ENCODE peak calls at places on chromosome 5, in eight cellular contexts. F is HepG2; S is A549; X is HCT116; U is cardiac muscle cell; P is CD4-positive, alpha-beta T cell; E is sigmoid colon; G is psoas muscle. I is an unnamed sample.

GRCh38 chr5:55113327-55113726 is 10.9 kb downstream of the GZMA start:
- DNase-seq in F (no peak), S (no peak), X (no peak), U (no peak), P (no peak), E (no peak), G (no peak), I (no peak)

GRCh38 chr5:68382640-68383039 is 167.1 kb downstream of the PIK3R1 start:
- DNase-seq in F (no peak), S (no peak), X (no peak), U (peak; percentile 21), P (no peak), E (no peak), G (no peak), I (no peak)

GRCh38 chr5:38162625-38163024 is 95.7 kb upstream of the EGFLAM start:
- DNase-seq in F (no peak), S (no peak), X (no peak), U (no peak), P (no peak), E (no peak), G (peak; percentile 77), I (no peak)

GRCh38 chr5:135526924-135527323 is 8.8 kb downstream of the NEUROG1 start:
- DNase-seq in F (no peak), S (no peak), X (no peak), U (no peak), P (no peak), E (no peak), G (no peak), I (no peak)

GRCh38 chr5:172211676-172212075 is 17.7 kb downstream of the EFCAB9 start:
- DNase-seq in F (no peak), S (no peak), X (no peak), U (no peak), P (no peak), E (no peak), G (no peak), I (no peak)

GRCh38 chr5:81767938-81768337 is 17.0 kb upstream of the SSBP2 start:
- DNase-seq in F (no peak), S (no peak), X (no peak), U (peak; percentile 38), P (no peak), E (no peak), G (no peak), I (no peak)

GRCh38 chr5:10563132-10563939 is 534 bp upstream of the ANKRD33B start:
- DNase-seq in F (no peak), S (peak; percentile 48), X (no peak), U (peak; percentile 46), P (no peak), E (peak; percentile 82), G (peak; percentile 70), I (no peak)

GRCh38 chr5:94481059-94481458 is 137.3 kb downstream of the KIAA0825 start:
- DNase-seq in F (no peak), S (no peak), X (no peak), U (no peak), P (no peak), E (no peak), G (no peak), I (no peak)

GRCh38 chr5:112718344-112718743 is 19.3 kb upstream of the APC start:
- DNase-seq in F (no peak), S (no peak), X (no peak), U (no peak), P (no peak), E (no peak), G (no peak), I (no peak)

GRCh38 chr5:68942169-68942568 is 151.6 kb upstream of the SLC30A5 start:
- DNase-seq in F (no peak), S (no peak), X (no peak), U (no peak), P (no peak), E (no peak), G (no peak), I (no peak)

GRCh38 chr5:112957970-112958773 is 18.4 kb upstream of the DCP2 start:
- DNase-seq in F (peak; percentile 65), S (peak; percentile 81), X (peak; percentile 51), U (peak; percentile 93), P (no peak), E (peak; percentile 77), G (peak; percentile 90), I (peak; percentile 67)

GRCh38 chr5:16663848-16664247 is 47.1 kb upstream of the RETREG1 start:
- DNase-seq in F (no peak), S (no peak), X (no peak), U (no peak), P (no peak), E (no peak), G (no peak), I (peak; percentile 1)

GRCh38 chr5:132369471-132370240 is at the start of gene SLC22A5:
- DNase-seq in F (peak; percentile 62), S (peak; percentile 62), X (peak; percentile 42), U (peak; percentile 57), P (peak; percentile 40), E (peak; percentile 74), G (peak; percentile 85), I (peak; percentile 69)

GRCh38 chr5:132094393-132095076 is 20.9 kb downstream of the CSF2 start:
- DNase-seq in F (peak; percentile 25), S (peak; percentile 69), X (no peak), U (peak; percentile 78), P (no peak), E (no peak), G (no peak), I (no peak)

GRCh38 chr5:2135833-2136232 is 253.1 kb upstream of the IRX4 start:
- DNase-seq in F (no peak), S (no peak), X (no peak), U (no peak), P (no peak), E (no peak), G (no peak), I (no peak)

GRCh38 chr5:14581891-14582796 is 552 bp downstream of the OTULINL start:
- DNase-seq in F (no peak), S (peak; percentile 45), X (peak; percentile 33), U (peak; percentile 27), P (peak; percentile 83), E (peak; percentile 78), G (peak; percentile 72), I (peak; percentile 70)

GRCh38 chr5:54457094-54457531 is 1.6 kb downstream of the HSPB3 start:
- DNase-seq in F (peak; percentile 6), S (peak; percentile 55), X (no peak), U (peak; percentile 92), P (no peak), E (no peak), G (peak; percentile 63), I (no peak)

GRCh38 chr5:87361031-87361443 is 51.7 kb downstream of the CCNH start:
- DNase-seq in F (no peak), S (no peak), X (no peak), U (peak; percentile 77), P (no peak), E (no peak), G (no peak), I (no peak)

DNA sequence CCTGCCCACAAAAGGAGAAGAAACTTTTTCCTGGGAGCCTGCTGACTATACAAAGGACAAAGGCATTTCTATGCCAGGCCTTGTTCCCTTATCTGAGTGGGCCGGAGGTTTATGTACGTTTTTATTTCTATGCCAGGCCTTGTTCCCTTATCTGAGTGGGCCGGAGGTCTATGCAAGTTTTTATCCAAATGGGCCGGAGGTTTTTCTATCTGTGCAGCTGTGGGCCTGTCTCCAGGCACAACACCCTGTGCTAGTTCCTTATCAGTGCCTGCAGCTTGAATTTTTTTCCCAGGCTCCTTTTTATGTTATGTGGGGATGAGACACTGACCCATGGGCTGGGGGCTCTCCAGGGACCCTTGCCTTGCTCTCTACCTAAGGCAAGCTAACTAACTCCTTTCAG is 5.5 kb downstream of the SLC25A2 start:
- DNase-seq in F (no peak), S (no peak), X (no peak), U (peak; percentile 40), P (no peak), E (no peak), G (no peak), I (no peak)
- H3K9me3 ChIP-seq in F (peaks cover 35% of the 10 kb centered on the region), S (peaks cover 41% of the 10 kb centered on the region), X (no peaks in the 10 kb centered on the region), U (no peaks in the 10 kb centered on the region), P (peaks cover 79% of the 10 kb centered on the region), E (peaks cover 52% of the 10 kb centered on the region), G (peaks cover 30% of the 10 kb centered on the region), I (peaks cover 12% of the 10 kb centered on the region)

GRCh38 chr5:78295035-78295961 is 800 bp upstream of the AP3B1 start:
- DNase-seq in F (peak; percentile 39), S (peak; percentile 35), X (peak; percentile 41), U (peak; percentile 31), P (peak; percentile 40), E (peak; percentile 66), G (peak; percentile 60), I (peak; percentile 40)

GRCh38 chr5:78300464-78301045 is 6.1 kb upstream of the AP3B1 start:
- DNase-seq in F (no peak), S (no peak), X (peak; percentile 23), U (peak; percentile 50), P (no peak), E (no peak), G (no peak), I (no peak)
- TF ChIP-seq CTCF in F (no peak), S (peak; percentile 61), X (peak; percentile 36), U (peak; percentile 41), P (peak; percentile 45), E (peak; percentile 19), G (peak; percentile 21), I (no peak)

DNA sequence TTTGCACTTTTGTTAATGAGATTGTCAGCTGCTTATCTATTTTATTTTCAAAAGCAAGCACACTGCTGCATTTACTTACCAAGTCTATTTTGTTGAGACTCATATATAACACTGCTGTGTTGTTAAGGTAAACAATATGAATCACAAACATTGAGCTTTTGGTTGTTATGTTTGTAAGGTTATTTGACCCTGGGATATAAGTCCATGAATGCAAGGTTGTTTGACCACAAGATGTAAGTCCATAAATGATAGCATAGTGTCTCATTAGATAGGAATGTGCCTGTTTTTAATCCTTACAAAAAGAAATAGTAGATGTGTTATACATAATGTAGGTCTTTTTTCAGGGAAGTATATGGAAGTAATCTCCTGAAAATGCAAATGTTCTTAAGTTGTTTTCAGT is 845.9 kb downstream of the CDH9 start:
- DNase-seq in F (no peak), S (peak; percentile 1), X (no peak), U (no peak), P (no peak), E (no peak), G (no peak), I (no peak)
- H3K9me3 ChIP-seq in F (no peaks in the 10 kb centered on the region), S (no peaks in the 10 kb centered on the region), X (peaks cover 12% of the 10 kb centered on the region), U (no peaks in the 10 kb centered on the region), P (no peaks in the 10 kb centered on the region), E (no peaks in the 10 kb centered on the region), G (no peaks in the 10 kb centered on the region), I (no peaks in the 10 kb centered on the region)

GRCh38 chr5:137782055-137782454 is 27.9 kb upstream of the HNRNPA0 start:
- DNase-seq in F (no peak), S (no peak), X (no peak), U (no peak), P (no peak), E (no peak), G (no peak), I (no peak)

DNA sequence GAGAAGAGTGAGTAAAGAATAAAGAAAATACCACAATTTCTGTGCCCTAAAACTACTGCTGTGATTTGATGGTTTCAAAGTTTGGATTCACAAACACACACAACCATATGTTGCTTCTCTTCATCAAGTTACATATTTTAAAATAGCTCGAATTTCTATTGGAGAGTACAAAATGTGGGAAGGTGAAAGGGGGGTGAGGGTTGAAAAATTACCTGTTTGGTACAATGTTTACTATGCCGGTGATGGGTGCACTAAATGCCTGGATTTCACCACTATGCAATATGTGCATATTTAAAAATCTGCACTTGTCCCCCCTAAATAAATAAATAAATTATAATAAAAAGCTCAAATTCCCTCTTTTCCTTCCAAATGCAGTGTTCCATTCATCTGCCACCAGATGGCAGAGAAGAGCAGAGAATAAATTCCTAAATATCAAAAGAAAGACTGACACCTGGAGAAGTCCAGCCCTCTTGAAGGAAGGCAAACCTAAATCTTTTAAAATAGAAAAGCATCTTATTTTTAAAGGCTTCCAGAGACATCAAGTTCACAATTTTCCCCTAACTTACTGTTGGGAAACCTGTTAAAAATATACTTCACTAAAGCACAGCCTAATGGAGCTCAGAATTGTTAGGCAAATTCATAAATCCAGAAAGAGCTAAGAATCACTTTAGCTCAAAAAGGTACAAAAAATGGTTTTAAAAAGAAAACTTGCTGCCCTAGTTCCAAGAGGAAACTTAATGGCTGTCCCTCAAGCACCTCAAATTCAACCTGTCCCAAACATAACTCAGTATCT is 24.8 kb upstream of the HNRNPA0 start:
- DNase-seq in F (peak; percentile 27), S (no peak), X (peak; percentile 44), U (peak; percentile 69), P (no peak), E (no peak), G (no peak), I (no peak)
- TF ChIP-seq CTCF in F (peak; percentile 58), S (peak; percentile 94), X (peak; percentile 91), U (peak; percentile 73), P (peak; percentile 91), E (peak; percentile 78), G (peak; percentile 90), I (peak; percentile 33)